ENCODE peak calls at places on chromosome 18, in four cellular contexts. One of them, this sample, is unnamed.

GRCh38 chr18:57194070-57194469 is 47.2 kb downstream of the BOD1L2 start:
- DNase-seq in A549: no peak
- DNase-seq in sigmoid colon: no peak
- DNase-seq in psoas muscle: no peak
- DNase-seq in this sample: no peak

GRCh38 chr18:68428026-68428425 is 286.9 kb downstream of the TMX3 start:
- DNase-seq in A549: no peak
- DNase-seq in sigmoid colon: no peak
- DNase-seq in psoas muscle: no peak
- DNase-seq in this sample: no peak

GRCh38 chr18:10797882-10798281 is 272.1 kb downstream of the NAPG start:
- DNase-seq in A549: no peak
- DNase-seq in sigmoid colon: no peak
- DNase-seq in psoas muscle: no peak
- DNase-seq in this sample: no peak

GRCh38 chr18:48720655-48721025 is 181.8 kb downstream of the CTIF start:
- DNase-seq in A549: no peak
- DNase-seq in sigmoid colon: no peak
- DNase-seq in psoas muscle: no peak
- DNase-seq in this sample: no peak

GRCh38 chr18:24766376-24766775 is 305.9 kb downstream of the HRH4 start:
- DNase-seq in A549: no peak
- DNase-seq in sigmoid colon: no peak
- DNase-seq in psoas muscle: no peak
- DNase-seq in this sample: no peak

GRCh38 chr18:9824474-9824832 is 61.3 kb upstream of the TXNDC2 start:
- DNase-seq in A549: no peak
- DNase-seq in sigmoid colon: peak; percentile 79
- DNase-seq in psoas muscle: no peak
- DNase-seq in this sample: no peak

GRCh38 chr18:37299471-37300304 is 265.9 kb downstream of the CELF4 start:
- DNase-seq in A549: peak; percentile 69
- DNase-seq in sigmoid colon: peak; percentile 90
- DNase-seq in psoas muscle: peak; percentile 76
- DNase-seq in this sample: peak; percentile 8

GRCh38 chr18:37547196-37547595 is 18.4 kb downstream of the CELF4 start:
- DNase-seq in A549: no peak
- DNase-seq in sigmoid colon: no peak
- DNase-seq in psoas muscle: no peak
- DNase-seq in this sample: no peak

GRCh38 chr18:63177822-63178525 is 141.6 kb downstream of the BCL2 start:
- DNase-seq in A549: no peak
- DNase-seq in sigmoid colon: peak; percentile 89
- DNase-seq in psoas muscle: peak; percentile 58
- DNase-seq in this sample: no peak

GRCh38 chr18:62485684-62486083 is 37.1 kb upstream of the ZCCHC2 start:
- DNase-seq in A549: peak; percentile 60
- DNase-seq in sigmoid colon: no peak
- DNase-seq in psoas muscle: no peak
- DNase-seq in this sample: no peak

GRCh38 chr18:63869374-63869773 is 18.1 kb upstream of the SERPINB2 start:
- DNase-seq in A549: no peak
- DNase-seq in sigmoid colon: no peak
- DNase-seq in psoas muscle: no peak
- DNase-seq in this sample: no peak

GRCh38 chr18:25853716-25854465 is 236.5 kb downstream of the SS18 start:
- DNase-seq in A549: no peak
- DNase-seq in sigmoid colon: no peak
- DNase-seq in psoas muscle: no peak
- DNase-seq in this sample: no peak

DNA sequence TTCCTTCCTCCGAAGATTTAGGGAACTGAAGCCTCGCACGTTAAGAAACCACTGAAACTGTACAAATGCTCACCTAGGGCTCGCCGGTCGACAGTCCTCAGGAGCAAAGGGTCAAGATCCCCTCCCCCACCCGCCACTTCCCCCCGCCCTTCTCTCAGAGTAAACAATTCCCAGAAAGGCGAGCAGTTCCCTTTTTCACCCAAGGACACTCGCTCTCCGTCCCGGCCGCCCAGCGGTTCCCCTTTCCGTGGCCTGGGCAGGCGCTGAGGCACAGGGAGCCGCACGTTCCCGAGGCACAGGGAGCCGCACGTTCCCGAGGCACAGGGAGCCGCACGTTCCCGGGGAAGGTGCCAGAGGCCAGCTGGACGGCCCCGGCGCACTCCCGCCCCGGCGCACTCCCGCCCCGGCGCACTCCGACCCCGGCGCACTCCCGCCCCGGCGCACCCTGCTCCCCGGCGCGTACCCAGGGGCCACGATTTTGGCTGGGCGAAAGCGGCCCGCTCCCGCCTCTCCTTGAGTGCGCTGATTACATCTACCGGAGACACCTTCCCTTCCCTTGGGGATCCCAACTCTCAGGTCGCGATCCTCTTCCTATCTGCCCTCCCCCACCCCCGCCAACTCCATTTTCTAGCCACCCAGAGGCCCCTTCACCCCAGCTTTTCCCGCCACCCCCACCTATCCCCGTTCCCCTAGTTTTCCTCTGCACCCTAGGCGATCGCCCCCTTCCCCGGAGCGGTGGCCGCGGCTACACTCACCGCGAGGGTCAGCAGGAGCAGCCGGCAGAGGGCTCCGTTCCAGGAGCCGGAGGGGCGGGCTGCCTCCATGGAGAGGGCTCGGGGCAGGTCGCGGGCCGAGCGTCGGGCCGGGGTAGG is 837 bp downstream of the DSC2 start:
- DNase-seq in A549: peak; percentile 10
- DNase-seq in sigmoid colon: peak; percentile 80
- DNase-seq in psoas muscle: peak; percentile 65
- DNase-seq in this sample: peak; percentile 61
- TF ChIP-seq CTCF in A549: no peak
- TF ChIP-seq CTCF in sigmoid colon: no peak
- TF ChIP-seq CTCF in psoas muscle: no peak
- TF ChIP-seq CTCF in this sample: no peak

GRCh38 chr18:55510809-55511208 is 77.2 kb downstream of the TCF4 start:
- DNase-seq in A549: no peak
- DNase-seq in sigmoid colon: no peak
- DNase-seq in psoas muscle: no peak
- DNase-seq in this sample: no peak
- H3K4me3 ChIP-seq in A549: no peak overlapping the region
- H3K4me3 ChIP-seq in sigmoid colon: no peak overlapping the region
- H3K4me3 ChIP-seq in psoas muscle: peak overlapping the region; percentile 22
- H3K4me3 ChIP-seq in this sample: no peak overlapping the region

GRCh38 chr18:5571592-5571991 is 27.8 kb upstream of the EPB41L3 start:
- DNase-seq in A549: no peak
- DNase-seq in sigmoid colon: no peak
- DNase-seq in psoas muscle: no peak
- DNase-seq in this sample: no peak

DNA sequence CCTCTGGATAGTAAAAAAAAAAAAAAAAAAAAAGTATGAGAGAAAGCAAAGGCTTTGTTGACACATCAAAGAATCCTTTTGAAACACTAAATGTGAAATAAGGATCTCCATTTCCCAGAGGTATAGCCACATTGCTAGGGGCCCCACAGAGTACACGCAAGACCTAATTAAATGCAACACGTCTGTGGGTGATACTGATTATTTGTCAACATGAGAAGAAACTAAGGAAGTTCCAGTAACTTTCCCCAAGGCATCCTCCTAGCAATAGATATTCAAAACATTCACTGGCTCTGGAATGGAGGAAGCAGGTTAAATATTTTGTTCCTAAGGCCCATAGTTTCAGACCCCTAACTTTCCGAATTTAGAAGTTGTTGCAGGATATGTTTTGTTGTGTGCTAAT is 24.6 kb upstream of the EPB41L3 start:
- DNase-seq in A549: no peak
- DNase-seq in sigmoid colon: no peak
- DNase-seq in psoas muscle: no peak
- DNase-seq in this sample: no peak
- H3K4me1 ChIP-seq in A549: no peaks in the 10 kb centered on the region
- H3K4me1 ChIP-seq in sigmoid colon: no peaks in the 10 kb centered on the region
- H3K4me1 ChIP-seq in psoas muscle: no peaks in the 10 kb centered on the region
- H3K4me1 ChIP-seq in this sample: no peaks in the 10 kb centered on the region

DNA sequence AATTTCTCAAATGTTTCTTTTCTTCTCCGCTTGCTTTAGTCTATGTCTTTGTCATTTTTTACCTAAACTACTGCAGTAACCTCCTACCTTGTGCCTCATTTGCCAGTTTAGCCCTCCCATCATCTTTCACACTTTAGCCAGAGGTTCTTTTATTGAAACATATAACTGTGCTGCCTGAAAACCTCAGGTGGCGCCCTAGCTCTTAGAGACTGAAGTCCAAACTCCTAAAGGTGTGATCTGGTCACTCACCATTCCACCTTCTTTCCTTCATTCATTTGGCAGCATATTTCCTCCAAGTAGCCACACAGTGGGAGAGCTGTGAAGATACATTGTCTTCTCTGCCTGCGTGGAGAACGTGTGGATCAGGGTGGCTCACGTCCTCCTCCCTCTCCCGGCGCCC is 98.2 kb upstream of the MAPRE2 start:
- DNase-seq in A549: no peak
- DNase-seq in sigmoid colon: no peak
- DNase-seq in psoas muscle: no peak
- DNase-seq in this sample: peak; percentile 7
- TF ChIP-seq CTCF in A549: no peak
- TF ChIP-seq CTCF in sigmoid colon: no peak
- TF ChIP-seq CTCF in psoas muscle: peak; percentile 42
- TF ChIP-seq CTCF in this sample: peak; percentile 33

This sample was measured in Caco-2.